ENCODE peak calls at places on chromosomes 12 and 14, in seven cellular contexts. N is tibial nerve, Q is pancreas, Z is heart left ventricle, S is SK-N-SH, L is esophagus muscularis mucosa, T is hepatocyte. M is an unnamed sample.
A peak's percentile ranks its signal among the peaks of the same experiment; 100 is the strongest.

GRCh38 chr12:132229926-132230325 is 85.7 kb downstream of the NOC4L start:
- DNase-seq in N (no peak), Q (no peak), Z (no peak), S (no peak), L (no peak), T (no peak), M (peak; percentile 57)

GRCh38 chr12:132610051-132610759 is at the start of gene LRCOL1:
- DNase-seq in N (no peak), Q (peak; percentile 48), Z (peak; percentile 70), S (peak; percentile 59), L (no peak), T (no peak), M (peak; percentile 59)

GRCh38 chr14:100383727-100384158 is 60.6 kb downstream of the SLC25A47 start:
- DNase-seq in N (no peak), Q (peak; percentile 66), Z (peak; percentile 71), S (peak; percentile 87), L (no peak), T (peak; percentile 84), M (peak; percentile 61)

GRCh38 chr12:132581348-132582057 is 28.9 kb downstream of the LRCOL1 start:
- DNase-seq in N (no peak), Q (no peak), Z (no peak), S (no peak), L (no peak), T (no peak), M (no peak)

GRCh38 chr12:92470608-92471021 is 232.2 kb upstream of the PLEKHG7 start:
- DNase-seq in N (no peak), Q (no peak), Z (no peak), S (no peak), L (no peak), T (no peak), M (no peak)

GRCh38 chr12:39574785-39575497 is 44.7 kb downstream of the ABCD2 start:
- DNase-seq in N (no peak), Q (no peak), Z (no peak), S (no peak), L (no peak), T (no peak), M (no peak)

GRCh38 chr12:3557136-3557697 is 66.2 kb downstream of the PRMT8 start:
- DNase-seq in N (no peak), Q (no peak), Z (no peak), S (no peak), L (no peak), T (no peak), M (no peak)

GRCh38 chr14:93929657-93930056 is 2.5 kb downstream of the FAM181A start:
- DNase-seq in N (no peak), Q (no peak), Z (no peak), S (no peak), L (no peak), T (no peak), M (no peak)

GRCh38 chr12:5200276-5201087 is 156.8 kb downstream of the KCNA5 start:
- DNase-seq in N (no peak), Q (peak; percentile 16), Z (peak; percentile 54), S (peak; percentile 64), L (no peak), T (peak; percentile 79), M (peak; percentile 75)

GRCh38 chr12:92784795-92785562 is 82.2 kb downstream of the PLEKHG7 start:
- DNase-seq in N (no peak), Q (no peak), Z (no peak), S (peak; percentile 38), L (no peak), T (peak; percentile 82), M (no peak)

GRCh38 chr12:176321-177181 is 37.4 kb downstream of the SLC6A12 start:
- DNase-seq in N (no peak), Q (no peak), Z (peak; percentile 68), S (peak; percentile 75), L (no peak), T (peak; percentile 72), M (no peak)

GRCh38 chr12:15789215-15790171 is at the start of gene EPS8:
- DNase-seq in N (peak; percentile 85), Q (peak; percentile 92), Z (peak; percentile 93), S (peak; percentile 95), L (peak; percentile 96), T (peak; percentile 96), M (peak; percentile 96)

GRCh38 chr12:124861492-124861891 is 2.2 kb downstream of the SCARB1 start:
- DNase-seq in N (peak; percentile 86), Q (no peak), Z (peak; percentile 80), S (no peak), L (no peak), T (peak; percentile 4), M (peak; percentile 82)

GRCh38 chr12:43282106-43282505 is 269.9 kb downstream of the ADAMTS20 start:
- DNase-seq in N (no peak), Q (no peak), Z (no peak), S (peak; percentile 35), L (no peak), T (peak; percentile 24), M (no peak)

GRCh38 chr14:50260511-50260910 is 29.1 kb upstream of the SOS2 start:
- DNase-seq in N (no peak), Q (no peak), Z (no peak), S (peak; percentile 19), L (no peak), T (no peak), M (no peak)

GRCh38 chr14:104316723-104317499 is 178.5 kb downstream of the KIF26A start:
- DNase-seq in N (no peak), Q (peak; percentile 6), Z (no peak), S (no peak), L (no peak), T (no peak), M (peak; percentile 47)

GRCh38 chr12:76064904-76065303 is 19.6 kb downstream of the NAP1L1 start:
- DNase-seq in N (no peak), Q (no peak), Z (no peak), S (no peak), L (no peak), T (no peak), M (no peak)

GRCh38 chr14:75282166-75282547 is 3.5 kb downstream of the FOS start:
- DNase-seq in N (no peak), Q (no peak), Z (no peak), S (no peak), L (no peak), T (peak; percentile 58), M (no peak)

GRCh38 chr12:111767362-111768158 is 827 bp downstream of the ALDH2 start:
- DNase-seq in N (no peak), Q (no peak), Z (no peak), S (peak; percentile 54), L (no peak), T (peak; percentile 60), M (no peak)

DNA sequence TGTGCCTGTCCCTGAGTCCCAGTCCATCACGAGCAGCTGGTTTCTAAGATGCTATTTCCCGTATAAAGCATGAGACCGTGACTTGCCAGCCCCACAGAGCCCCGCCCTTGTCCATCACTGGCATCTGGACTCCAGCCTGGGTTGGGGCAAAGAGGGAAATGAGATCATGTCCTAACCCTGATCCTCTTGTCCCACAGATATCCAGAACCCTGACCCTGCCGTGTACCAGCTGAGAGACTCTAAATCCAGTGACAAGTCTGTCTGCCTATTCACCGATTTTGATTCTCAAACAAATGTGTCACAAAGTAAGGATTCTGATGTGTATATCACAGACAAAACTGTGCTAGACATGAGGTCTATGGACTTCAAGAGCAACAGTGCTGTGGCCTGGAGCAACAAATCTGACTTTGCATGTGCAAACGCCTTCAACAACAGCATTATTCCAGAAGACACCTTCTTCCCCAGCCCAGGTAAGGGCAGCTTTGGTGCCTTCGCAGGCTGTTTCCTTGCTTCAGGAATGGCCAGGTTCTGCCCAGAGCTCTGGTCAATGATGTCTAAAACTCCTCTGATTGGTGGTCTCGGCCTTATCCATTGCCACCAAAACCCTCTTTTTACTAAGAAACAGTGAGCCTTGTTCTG is 41.6 kb downstream of the DAD1 start:
- DNase-seq in N (no peak), Q (no peak), Z (peak; percentile 54), S (no peak), L (no peak), T (no peak), M (no peak)
- H3K27ac ChIP-seq in N (no peak overlapping the region), Q (no peak overlapping the region), Z (peak overlapping the region; percentile 65), S (no peak overlapping the region), L (no peak overlapping the region), T (peak overlapping the region; percentile 66), M (peak overlapping the region; percentile 76)

GRCh38 chr12:2180737-2181082 is 127.9 kb downstream of the CACNA1C start:
- DNase-seq in N (no peak), Q (no peak), Z (peak; percentile 60), S (no peak), L (no peak), T (no peak), M (no peak)

GRCh38 chr12:2177003-2177402 is 124.2 kb downstream of the CACNA1C start:
- DNase-seq in N (no peak), Q (no peak), Z (no peak), S (no peak), L (no peak), T (no peak), M (no peak)

GRCh38 chr12:2177751-2178150 is 125.0 kb downstream of the CACNA1C start:
- DNase-seq in N (no peak), Q (no peak), Z (no peak), S (no peak), L (no peak), T (no peak), M (no peak)

GRCh38 chr12:2179953-2180736 is 127.4 kb downstream of the CACNA1C start:
- DNase-seq in N (no peak), Q (no peak), Z (peak; percentile 82), S (no peak), L (no peak), T (peak; percentile 59), M (no peak)

DNA sequence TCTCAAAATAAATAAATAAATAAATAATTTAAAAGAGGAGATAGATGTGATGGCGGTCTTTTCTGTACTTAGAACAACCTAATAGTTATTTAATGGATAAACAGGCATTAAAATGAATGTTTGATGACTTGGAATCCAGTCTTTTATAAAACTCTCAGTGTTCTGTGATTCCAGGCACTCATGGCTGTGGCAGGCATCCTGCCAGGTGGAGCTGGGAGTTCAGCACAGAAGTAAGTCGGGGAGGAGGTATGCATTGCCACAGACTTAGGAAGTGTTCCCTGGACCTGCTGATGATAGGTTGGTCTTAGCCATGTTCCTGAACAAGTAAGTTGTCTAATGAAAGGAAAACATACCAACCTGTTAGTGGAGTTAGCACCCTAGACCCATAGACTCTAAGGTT is 126.3 kb downstream of the CACNA1C start:
- DNase-seq in N (no peak), Q (no peak), Z (no peak), S (no peak), L (no peak), T (no peak), M (no peak)
- H3K4me1 ChIP-seq in N (no peaks in the 10 kb centered on the region), Q (no peaks in the 10 kb centered on the region), Z (peaks cover 57% of the 10 kb centered on the region), S (peaks cover 30% of the 10 kb centered on the region), L (peaks cover 75% of the 10 kb centered on the region), T (no peaks in the 10 kb centered on the region), M (no peaks in the 10 kb centered on the region)

GRCh38 chr14:42172304-42172703 is 565.6 kb downstream of the LRFN5 start:
- DNase-seq in N (no peak), Q (no peak), Z (no peak), S (no peak), L (no peak), T (no peak), M (no peak)

GRCh38 chr14:42174357-42174756 is 567.7 kb downstream of the LRFN5 start:
- DNase-seq in N (no peak), Q (no peak), Z (no peak), S (no peak), L (no peak), T (no peak), M (no peak)
- TF ChIP-seq CTCF in N (no peak), Q (no peak), Z (no peak), S (no peak), L (no peak), T (no peak), M (no peak)

DNA sequence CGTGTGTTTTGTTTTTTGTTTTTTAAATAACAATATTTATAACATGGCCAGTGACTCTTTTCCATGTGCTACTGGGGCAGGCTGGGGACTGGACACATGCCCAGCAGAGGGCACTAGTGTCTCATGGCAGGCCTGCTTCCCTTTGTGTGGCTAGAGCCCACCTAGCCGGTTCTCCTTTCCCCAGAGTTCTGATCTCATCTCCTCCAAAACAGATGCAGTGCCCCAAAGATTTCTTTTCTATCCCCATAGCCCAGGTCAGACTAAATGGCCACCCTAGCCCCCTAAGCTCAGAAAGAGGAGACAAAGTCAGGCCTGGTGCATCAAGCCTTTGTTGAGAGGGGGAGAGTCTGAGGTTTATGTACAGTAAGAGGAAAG is 21.2 kb downstream of the PRPF40B start:
- DNase-seq in N (peak; percentile 76), Q (peak; percentile 59), Z (peak; percentile 84), S (peak; percentile 91), L (peak; percentile 94), T (peak; percentile 86), M (peak; percentile 88)
- H3K27ac ChIP-seq in N (peak overlapping the region; percentile 26), Q (no peak overlapping the region), Z (no peak overlapping the region), S (peak overlapping the region; percentile 6), L (no peak overlapping the region), T (no peak overlapping the region), M (no peak overlapping the region)